ENCODE peak calls at places on chromosomes 2 and 18, in ten cellular contexts. S, Y, P, U, C, J, M, W, K and X are unnamed samples.

GRCh38 chr18:13278231-13278630 is 59.7 kb downstream of the LDLRAD4 start:
- DNase-seq in S (no peak), W (no peak), P (no peak), U (no peak), Y (no peak), K (no peak), J (no peak), C (no peak), M (no peak), X (no peak)

GRCh38 chr18:21914739-21915319 is 174.2 kb downstream of the MIB1 start:
- DNase-seq in K (no peak), Y (no peak), C (no peak), M (peak), P (peak), W (peak), S (no peak), J (peak), U (peak), X (no peak)

GRCh38 chr2:164981217-164981990 is 26.1 kb upstream of the SLC38A11 start:
- DNase-seq in Y (no peak), K (no peak), S (no peak), J (peak), W (no peak), P (peak), U (peak), C (peak), M (no peak), X (no peak)

GRCh38 chr2:8239402-8240127 is 442.3 kb upstream of the ID2 start:
- DNase-seq in U (no peak), S (peak), W (no peak), J (peak), K (no peak), Y (peak), C (no peak), P (no peak), M (no peak), X (no peak)

GRCh38 chr18:46480187-46480586 is 176.8 kb downstream of the LOXHD1 start:
- DNase-seq in P (peak), K (no peak), C (no peak), J (no peak), S (no peak), W (no peak), U (no peak), Y (no peak), M (no peak), X (no peak)

GRCh38 chr18:79394438-79395307 is 1.1 kb upstream of the NFATC1 start:
- DNase-seq in C (no peak), K (no peak), P (peak), Y (no peak), W (no peak), S (no peak), M (no peak), U (peak), J (peak), X (peak)

GRCh38 chr2:235495373-235496238 is 1.8 kb downstream of the AGAP1 start:
- DNase-seq in Y (no peak), U (no peak), K (no peak), P (peak), S (no peak), J (no peak), W (no peak), C (no peak), M (no peak), X (no peak)

GRCh38 chr18:26227051-26227672 is 917 bp downstream of the TAF4B start:
- DNase-seq in U (no peak), J (no peak), P (peak), Y (no peak), M (no peak), K (no peak), C (no peak), S (no peak), W (no peak), X (no peak)

GRCh38 chr2:156065912-156066311 is 266.6 kb downstream of the NR4A2 start:
- DNase-seq in J (no peak), P (no peak), Y (no peak), M (no peak), K (no peak), U (no peak), W (peak), S (no peak), C (no peak), X (no peak)

GRCh38 chr2:240368746-240369724 is 66.4 kb upstream of the GPC1 start:
- DNase-seq in U (no peak), S (no peak), P (no peak), M (no peak), K (no peak), J (no peak), Y (no peak), C (no peak), W (no peak), X (no peak)

GRCh38 chr2:3637311-3637675 is 20.7 kb upstream of the ALLC start:
- DNase-seq in Y (no peak), K (no peak), M (no peak), C (no peak), W (no peak), P (no peak), U (no peak), J (no peak), S (no peak), X (no peak)

GRCh38 chr2:151682459-151683003 is 51.7 kb downstream of the NEB start:
- DNase-seq in C (no peak), J (no peak), Y (no peak), P (no peak), M (no peak), W (no peak), U (no peak), S (no peak), K (no peak), X (no peak)

GRCh38 chr2:236219411-236219810 is 44.8 kb downstream of the ASB18 start:
- DNase-seq in J (no peak), K (no peak), C (no peak), P (no peak), M (no peak), S (no peak), Y (no peak), U (no peak), W (no peak), X (no peak)

GRCh38 chr2:113136828-113137775 is 9.7 kb downstream of the IL1RN start:
- DNase-seq in M (no peak), U (peak), W (peak), K (no peak), J (no peak), P (peak), S (peak), Y (no peak), C (no peak), X (peak)

GRCh38 chr2:206208900-206209299 is 49.2 kb downstream of the EEF1B2 start:
- DNase-seq in C (no peak), S (no peak), Y (no peak), M (no peak), J (no peak), U (no peak), K (no peak), W (no peak), P (no peak), X (no peak)

GRCh38 chr2:133346654-133347053 is 221.6 kb downstream of the NCKAP5 start:
- DNase-seq in C (no peak), K (no peak), M (peak), P (peak), W (no peak), Y (no peak), S (no peak), J (peak), U (peak), X (no peak)
- TF ChIP-seq CTCF in C (no peak), K (no peak), M (no peak), P (no peak), W (no peak), Y (no peak), S (no peak), J (no peak), U (no peak), X (no peak)

GRCh38 chr2:161677634-161678033 is 53.4 kb downstream of the SLC4A10 start:
- DNase-seq in W (no peak), U (no peak), M (no peak), J (no peak), P (no peak), K (no peak), Y (no peak), C (no peak), S (no peak), X (no peak)
- TF ChIP-seq CTCF in W (no peak), U (no peak), M (no peak), J (no peak), P (no peak), K (no peak), Y (no peak), C (no peak), S (no peak), X (no peak)

DNA sequence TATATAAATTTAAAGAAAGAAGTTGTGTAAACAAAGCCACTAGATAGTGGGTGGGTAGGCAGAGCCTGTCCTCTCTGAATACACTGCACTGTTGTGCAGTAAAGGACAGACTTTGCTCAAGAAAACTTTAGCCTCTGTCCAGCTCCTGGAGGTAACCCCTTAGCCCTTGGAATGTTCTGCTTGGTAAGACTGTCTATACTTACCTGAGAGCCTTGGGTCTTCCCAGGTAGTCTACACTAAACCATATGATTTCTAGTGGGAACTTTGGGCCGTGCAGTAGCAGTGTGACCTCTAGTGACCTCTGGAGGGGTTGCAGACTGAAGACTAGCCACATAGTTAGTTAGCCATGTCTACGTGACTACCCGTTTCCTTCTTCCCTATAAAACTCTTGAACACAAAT is 678.3 kb upstream of the NRXN1 start:
- DNase-seq in S (no peak), K (no peak), M (no peak), W (peak), Y (peak), P (no peak), C (no peak), J (no peak), U (no peak), X (peak)
- TF ChIP-seq CTCF in S (no peak), K (peak), M (no peak), W (peak), Y (peak), P (no peak), C (no peak), J (no peak), U (no peak), X (peak)

GRCh38 chr2:21754164-21754788 is 630.5 kb downstream of the TDRD15 start:
- DNase-seq in J (no peak), Y (no peak), K (no peak), C (no peak), U (no peak), P (no peak), M (no peak), S (no peak), W (no peak), X (no peak)
- TF ChIP-seq CTCF in J (peak), Y (peak), K (peak), C (no peak), U (no peak), P (no peak), M (peak), S (no peak), W (peak), X (no peak)

DNA sequence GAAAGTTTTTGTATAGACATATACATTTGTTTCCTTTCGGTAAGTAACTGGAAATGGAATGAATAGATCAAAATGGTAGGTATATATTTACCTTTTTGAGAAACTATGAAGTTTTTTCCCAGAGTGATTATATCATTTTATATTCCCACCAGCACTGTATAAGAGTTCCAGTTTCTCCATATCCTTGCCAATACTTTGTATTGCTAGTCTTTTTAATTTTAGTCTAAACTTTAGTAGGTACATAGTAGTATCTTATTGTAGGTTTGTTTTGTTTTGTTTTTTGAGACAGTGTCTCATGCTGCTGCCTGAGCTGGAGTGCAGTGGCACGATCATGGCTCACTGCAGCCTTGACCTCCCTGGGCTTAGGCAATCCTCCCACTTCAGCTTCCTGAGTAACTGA is 56.6 kb downstream of the AGPS start:
- DNase-seq in C (no peak), J (no peak), Y (no peak), M (no peak), K (no peak), P (no peak), U (no peak), S (no peak), W (no peak), X (no peak)
- TF ChIP-seq CTCF in C (no peak), J (no peak), Y (no peak), M (no peak), K (no peak), P (no peak), U (no peak), S (no peak), W (no peak), X (no peak)

GRCh38 chr18:10442551-10442971 is 11.9 kb upstream of the APCDD1 start:
- DNase-seq in W (no peak), U (no peak), J (no peak), K (no peak), S (no peak), P (no peak), Y (no peak), M (no peak), C (no peak), X (no peak)
- TF ChIP-seq CTCF in W (no peak), U (peak), J (peak), K (no peak), S (no peak), P (no peak), Y (no peak), M (peak), C (no peak), X (no peak)

GRCh38 chr2:154466226-154466625 is 232.3 kb upstream of the KCNJ3 start:
- DNase-seq in Y (no peak), U (no peak), C (no peak), W (no peak), J (no peak), K (no peak), S (no peak), P (no peak), M (no peak), X (no peak)

GRCh38 chr2:154470386-154470785 is 228.1 kb upstream of the KCNJ3 start:
- DNase-seq in C (no peak), M (no peak), U (no peak), S (no peak), K (no peak), W (no peak), P (no peak), J (no peak), Y (no peak), X (no peak)
- TF ChIP-seq CTCF in C (no peak), M (no peak), U (no peak), S (no peak), K (no peak), W (no peak), P (no peak), J (no peak), Y (no peak), X (no peak)

GRCh38 chr2:140865851-140866250 is 1265.0 kb downstream of the LRP1B start:
- DNase-seq in U (no peak), K (no peak), W (no peak), C (no peak), S (no peak), Y (no peak), M (no peak), P (no peak), J (no peak), X (no peak)

GRCh38 chr2:140869107-140869506 is 1261.7 kb downstream of the LRP1B start:
- DNase-seq in J (no peak), K (no peak), C (no peak), W (no peak), Y (no peak), U (no peak), P (no peak), M (no peak), S (no peak), X (no peak)

GRCh38 chr2:140861666-140862065 is 1269.2 kb downstream of the LRP1B start:
- DNase-seq in K (no peak), J (no peak), S (no peak), Y (no peak), W (no peak), M (no peak), C (no peak), U (no peak), P (no peak), X (no peak)

DNA sequence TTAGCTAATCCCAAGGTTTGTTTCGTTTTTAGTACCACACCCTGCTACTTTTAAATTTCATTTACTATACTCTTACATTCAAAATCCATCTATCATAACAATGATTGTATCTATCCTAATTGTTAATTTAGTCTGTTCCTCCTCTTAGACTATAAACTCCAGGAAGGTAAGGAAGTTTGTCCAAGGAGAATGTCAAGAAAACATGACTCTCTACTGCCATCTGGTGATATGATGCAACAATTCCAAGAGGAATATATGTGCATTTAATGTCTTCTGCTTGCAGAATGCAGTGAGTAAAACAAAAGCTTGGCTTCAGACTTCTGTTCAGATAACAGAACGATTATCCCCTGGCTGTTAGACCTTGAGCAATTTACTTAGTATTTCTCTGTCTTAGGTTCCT is 1267.1 kb downstream of the LRP1B start:
- DNase-seq in U (peak), S (no peak), P (peak), K (no peak), M (peak), J (peak), Y (no peak), C (peak), W (peak), X (peak)
- TF ChIP-seq CTCF in U (peak), S (no peak), P (peak), K (peak), M (peak), J (peak), Y (peak), C (no peak), W (no peak), X (peak)

GRCh38 chr2:53711271-53711780 is 56.3 kb upstream of the CHAC2 start:
- DNase-seq in P (no peak), C (no peak), Y (no peak), M (no peak), S (no peak), W (no peak), J (no peak), K (no peak), U (no peak), X (no peak)

DNA sequence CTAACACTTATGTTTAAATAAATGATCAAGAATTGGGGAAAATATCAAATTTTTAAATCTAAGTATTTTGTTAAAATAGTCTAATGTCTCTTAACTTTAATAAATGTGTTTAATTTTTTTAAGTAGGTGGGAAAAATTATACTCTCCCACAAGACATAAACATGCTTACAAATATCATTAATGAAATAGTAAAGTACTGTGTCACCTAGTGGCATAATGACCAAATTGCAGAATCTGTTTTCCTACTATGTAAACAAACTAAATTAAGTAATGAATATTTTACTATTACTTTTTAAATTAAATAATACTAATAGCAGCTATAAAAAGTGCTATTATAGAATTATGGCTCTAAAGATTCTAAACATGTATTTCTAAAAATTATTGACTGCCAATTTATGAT is 52.0 kb upstream of the CHAC2 start:
- DNase-seq in M (no peak), C (no peak), K (no peak), P (peak), Y (no peak), W (peak), U (no peak), J (peak), S (no peak), X (no peak)
- TF ChIP-seq CTCF in M (peak), C (peak), K (peak), P (peak), Y (no peak), W (no peak), U (peak), J (peak), S (no peak), X (no peak)